ENCODE peak calls at places on chromosomes 16 and 17, in five cellular contexts. V is ascending aorta, J is Peyer's patch, W is cardiac muscle cell, U is heart right ventricle. T is an unnamed sample.

GRCh38 chr17:4318596-4318995 is 47.9 kb downstream of the UBE2G1 start:
- DNase-seq in V (no peak), J (no peak), W (no peak), U (no peak), T (no peak)

GRCh38 chr17:62847426-62847825 is 39.3 kb upstream of the MARCHF10 start:
- DNase-seq in V (no peak), J (no peak), W (no peak), U (no peak), T (no peak)

GRCh38 chr17:67218385-67218950 is 26.5 kb downstream of the HELZ start:
- DNase-seq in V (no peak), J (no peak), W (peak; percentile 17), U (no peak), T (no peak)

GRCh38 chr17:57391857-57392256 is 135.5 kb downstream of the MSI2 start:
- DNase-seq in V (no peak), J (no peak), W (no peak), U (no peak), T (no peak)

GRCh38 chr17:57086069-57086930 is 1.3 kb downstream of the AKAP1 start:
- DNase-seq in V (no peak), J (peak; percentile 91), W (no peak), U (no peak), T (peak; percentile 6)

GRCh38 chr17:70913086-70913485 is 743.8 kb downstream of the KCNJ2 start:
- DNase-seq in V (no peak), J (no peak), W (peak; percentile 64), U (no peak), T (no peak)

GRCh38 chr16:9436175-9436574 is 344.7 kb downstream of the HAPSTR1 start:
- DNase-seq in V (no peak), J (no peak), W (no peak), U (no peak), T (no peak)

GRCh38 chr16:11632455-11632921 is 35.8 kb upstream of the SNN start:
- DNase-seq in V (no peak), J (no peak), W (peak; percentile 93), U (peak; percentile 58), T (no peak)

GRCh38 chr16:529012-529575 is 1.6 kb downstream of the CAPN15 start:
- DNase-seq in V (no peak), J (no peak), W (no peak), U (no peak), T (no peak)

GRCh38 chr16:4184038-4184702 is 57.7 kb downstream of the SRL start:
- DNase-seq in V (no peak), J (no peak), W (no peak), U (no peak), T (no peak)

GRCh38 chr17:76273435-76273921 is 8.3 kb downstream of the UBALD2 start:
- DNase-seq in V (no peak), J (no peak), W (no peak), U (no peak), T (no peak)

GRCh38 chr16:48542020-48542473 is 67.9 kb downstream of the N4BP1 start:
- DNase-seq in V (no peak), J (peak; percentile 65), W (peak; percentile 75), U (peak; percentile 37), T (no peak)

GRCh38 chr16:67021321-67021720 is 7.6 kb upstream of the CBFB start:
- DNase-seq in V (no peak), J (peak; percentile 2), W (no peak), U (no peak), T (no peak)

GRCh38 chr17:2841606-2842005 is 45.4 kb downstream of the RAP1GAP2 start:
- DNase-seq in V (no peak), J (no peak), W (peak; percentile 27), U (no peak), T (no peak)

GRCh38 chr16:9645911-9646310 is 536.3 kb downstream of the GRIN2A start:
- DNase-seq in V (no peak), J (no peak), W (no peak), U (no peak), T (no peak)

GRCh38 chr16:71412270-71413160 is 29.3 kb downstream of the TLE7 start:
- DNase-seq in V (no peak), J (peak; percentile 62), W (peak; percentile 76), U (peak; percentile 74), T (peak; percentile 64)

GRCh38 chr16:57894390-57895080 is 76.4 kb downstream of the CNGB1 start:
- DNase-seq in V (no peak), J (no peak), W (no peak), U (no peak), T (no peak)

GRCh38 chr17:57186231-57187019 is 69.9 kb upstream of the MSI2 start:
- DNase-seq in V (no peak), J (no peak), W (no peak), U (no peak), T (no peak)

GRCh38 chr17:75765981-75766380 is 989 bp upstream of the GALK1 start:
- DNase-seq in V (no peak), J (peak; percentile 49), W (no peak), U (no peak), T (no peak)

GRCh38 chr16:64469906-64470702 is 651.8 kb downstream of the CDH11 start:
- DNase-seq in V (no peak), J (no peak), W (peak; percentile 22), U (no peak), T (no peak)

GRCh38 chr17:78668847-78669246 is 91.7 kb upstream of the DNAH17 start:
- DNase-seq in V (no peak), J (no peak), W (no peak), U (no peak), T (no peak)

GRCh38 chr17:78667091-78667490 is 89.9 kb upstream of the DNAH17 start:
- DNase-seq in V (no peak), J (no peak), W (no peak), U (no peak), T (no peak)

GRCh38 chr17:78669256-78669974 is 92.2 kb upstream of the DNAH17 start:
- DNase-seq in V (no peak), J (no peak), W (no peak), U (no peak), T (no peak)

GRCh38 chr17:78665952-78666920 is 89.0 kb upstream of the DNAH17 start:
- DNase-seq in V (no peak), J (no peak), W (peak; percentile 42), U (peak; percentile 67), T (peak; percentile 50)

DNA sequence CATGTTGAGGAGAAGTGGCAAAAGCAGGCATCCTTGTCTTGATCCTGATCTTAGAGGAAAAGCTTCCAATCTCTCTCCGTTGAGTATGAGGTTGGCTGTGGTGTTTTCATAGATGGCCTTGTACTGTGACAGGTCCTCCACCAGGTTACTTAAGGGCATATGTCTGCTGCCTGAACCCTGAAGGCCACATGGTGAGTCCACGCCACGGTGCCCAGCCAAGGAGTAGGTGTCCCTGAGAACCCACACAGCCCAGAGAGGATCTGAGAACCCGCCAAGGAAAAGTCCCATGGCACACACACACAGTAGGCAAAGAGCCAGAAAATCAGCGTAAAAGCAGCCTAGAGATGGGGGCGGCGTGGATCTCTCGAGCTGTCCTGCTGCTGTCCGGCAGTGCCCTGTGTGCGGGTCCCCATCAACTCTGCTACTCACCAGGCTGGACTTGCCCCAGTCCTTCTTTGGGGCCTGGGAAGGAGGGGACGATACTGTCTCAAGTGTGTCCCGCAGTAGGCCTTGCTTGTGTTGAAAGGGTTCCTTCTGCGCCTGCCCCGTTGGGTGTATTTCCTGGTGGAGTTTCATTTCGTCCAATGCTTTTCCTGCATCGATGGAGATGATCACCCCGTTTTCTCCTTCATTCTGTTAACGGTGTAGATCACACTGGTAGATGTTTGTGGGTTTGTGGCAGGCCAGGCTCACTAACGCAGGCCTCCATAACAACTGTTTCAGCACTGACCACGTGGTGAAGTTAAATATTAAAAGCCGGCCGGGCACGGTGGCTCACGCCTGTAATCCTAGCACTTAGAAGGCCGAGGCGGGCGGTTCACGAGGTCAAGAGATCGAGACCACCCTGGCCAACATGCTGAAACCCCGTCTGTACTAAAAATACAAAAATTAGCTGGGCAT is 90.8 kb upstream of the DNAH17 start:
- DNase-seq in V (no peak), J (no peak), W (no peak), U (no peak), T (no peak)
- H3K27ac ChIP-seq in V (no peak overlapping the region), J (no peak overlapping the region), W (no peak overlapping the region), U (no peak overlapping the region), T (no peak overlapping the region)

GRCh38 chr16:27242868-27243590 is 25.5 kb downstream of the NSMCE1 start:
- DNase-seq in V (peak; percentile 26), J (no peak), W (peak; percentile 86), U (no peak), T (no peak)
- TF ChIP-seq CTCF in V (peak; percentile 9), J (no peak), W (peak; percentile 2), U (no peak), T (no peak)

GRCh38 chr16:27208081-27208692 is 4.9 kb downstream of the KDM8 start:
- DNase-seq in V (no peak), J (no peak), W (no peak), U (no peak), T (no peak)

GRCh38 chr16:27204232-27204915 is 1.0 kb downstream of the KDM8 start:
- DNase-seq in V (no peak), J (no peak), W (no peak), U (no peak), T (no peak)

GRCh38 chr16:27203429-27204231 is at the start of gene KDM8:
- DNase-seq in V (peak; percentile 97), J (peak; percentile 99), W (peak; percentile 100), U (peak; percentile 99), T (peak; percentile 99)

GRCh38 chr16:27202923-27203428 is 350 bp upstream of the KDM8 start:
- DNase-seq in V (no peak), J (no peak), W (no peak), U (no peak), T (no peak)

DNA sequence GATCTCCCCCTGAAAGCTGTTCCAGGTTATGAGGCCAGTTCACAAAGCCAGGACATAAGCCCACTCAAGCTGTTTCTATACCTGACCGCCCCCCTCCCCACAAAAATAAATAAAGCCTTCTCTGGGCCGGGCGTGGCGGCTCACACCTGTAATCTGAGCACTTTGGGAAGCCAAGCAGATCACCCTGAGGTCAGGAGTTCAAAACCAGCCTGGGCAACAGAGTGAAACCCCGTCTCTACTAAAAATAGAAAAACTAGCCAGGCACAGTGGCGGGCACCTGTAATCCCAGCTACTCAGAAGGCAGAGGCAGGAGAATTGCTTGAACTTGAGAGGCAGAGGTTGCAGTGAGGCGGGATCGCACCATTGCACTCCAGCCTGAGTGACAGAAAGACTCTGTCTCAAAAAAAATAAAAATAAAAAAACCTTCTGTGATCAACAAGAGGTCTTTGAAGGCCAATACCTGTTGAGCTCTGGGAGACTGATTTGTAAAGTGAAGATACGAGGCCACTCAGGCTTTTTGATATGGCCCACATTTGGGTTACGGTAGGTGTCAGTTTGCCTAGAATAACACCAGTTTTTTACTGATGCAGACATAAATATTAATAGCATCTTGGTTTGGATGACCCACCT is 2.2 kb downstream of the KDM8 start:
- DNase-seq in V (no peak), J (no peak), W (no peak), U (no peak), T (no peak)
- H3K27me3 ChIP-seq in V (no peaks in the 10 kb centered on the region), J (no peaks in the 10 kb centered on the region), W (no peaks in the 10 kb centered on the region), U (no peaks in the 10 kb centered on the region), T (no peaks in the 10 kb centered on the region)

GRCh38 chr16:87709677-87710076 is 56.1 kb downstream of the KLHDC4 start:
- DNase-seq in V (no peak), J (no peak), W (no peak), U (no peak), T (no peak)

GRCh38 chr16:87708881-87709638 is 56.7 kb downstream of the KLHDC4 start:
- DNase-seq in V (no peak), J (no peak), W (no peak), U (no peak), T (no peak)

GRCh38 chr16:87712184-87712822 is 53.5 kb downstream of the KLHDC4 start:
- DNase-seq in V (no peak), J (no peak), W (no peak), U (no peak), T (no peak)

GRCh38 chr16:87708181-87708580 is 57.6 kb downstream of the KLHDC4 start:
- DNase-seq in V (no peak), J (no peak), W (no peak), U (no peak), T (no peak)

GRCh38 chr16:87710887-87711286 is 54.9 kb downstream of the KLHDC4 start:
- DNase-seq in V (no peak), J (no peak), W (no peak), U (no peak), T (no peak)
- H3K27ac ChIP-seq in V (no peak overlapping the region), J (no peak overlapping the region), W (no peak overlapping the region), U (no peak overlapping the region), T (no peak overlapping the region)

T was measured in CD4-positive, alpha-beta T cell.